ENCODE peak calls at places on chromosome 20, in nine cellular contexts. E is ascending aorta, P is left lung, Z is adrenal gland, W is hepatocyte, L is uterus, D is lower leg skin, V is AG10803, M is IMR-90. T is an unnamed sample.

GRCh38 chr20:58112017-58112781 is 116.3 kb downstream of the ANKRD60 start:
- DNase-seq in E (no peak), V (peak; percentile 93), Z (no peak), M (peak; percentile 36), L (no peak), W (no peak), D (peak; percentile 77), P (no peak), T (peak; percentile 47)

GRCh38 chr20:46215913-46216707 is 92.2 kb downstream of the CDH22 start:
- DNase-seq in Z (peak; percentile 91), W (peak; percentile 76), P (no peak), V (peak; percentile 26), D (no peak), E (no peak), M (peak; percentile 28), L (no peak), T (peak; percentile 18)

GRCh38 chr20:58794510-58795180 is 56.1 kb downstream of the GNAS-AS1 start:
- DNase-seq in M (no peak), V (no peak), E (no peak), P (no peak), D (no peak), L (no peak), Z (no peak), W (no peak), T (no peak)

GRCh38 chr20:57676517-57677322 is 33.1 kb downstream of the PMEPA1 start:
- DNase-seq in P (no peak), V (no peak), W (no peak), D (no peak), Z (no peak), L (no peak), E (no peak), M (no peak), T (no peak)

GRCh38 chr20:58102252-58102651 is 126.2 kb downstream of the ANKRD60 start:
- DNase-seq in V (peak; percentile 87), E (no peak), Z (no peak), W (no peak), L (no peak), D (peak; percentile 23), P (no peak), M (no peak), T (peak; percentile 71)

GRCh38 chr20:2130062-2130591 is 28.5 kb downstream of the STK35 start:
- DNase-seq in P (no peak), W (no peak), M (no peak), Z (no peak), D (no peak), E (no peak), V (no peak), L (no peak), T (no peak)

GRCh38 chr20:39789411-39789810 is 827.3 kb downstream of the DHX35 start:
- DNase-seq in W (no peak), Z (no peak), V (no peak), P (no peak), M (no peak), E (no peak), L (no peak), D (no peak), T (no peak)

GRCh38 chr20:52500150-52500549 is 308.6 kb upstream of the ZFP64 start:
- DNase-seq in D (no peak), P (no peak), M (no peak), E (no peak), W (peak; percentile 31), Z (no peak), L (no peak), V (no peak), T (no peak)

GRCh38 chr20:19769516-19769915 is 11.5 kb downstream of the RIN2 start:
- DNase-seq in W (no peak), V (no peak), D (no peak), L (no peak), P (no peak), M (no peak), E (no peak), Z (no peak), T (no peak)

GRCh38 chr20:2151805-2152727 is 50.4 kb downstream of the STK35 start:
- DNase-seq in P (no peak), M (peak; percentile 64), W (peak; percentile 29), L (peak; percentile 34), Z (no peak), E (no peak), V (peak; percentile 85), D (no peak), T (peak; percentile 36)

GRCh38 chr20:3080939-3081388 is 3.6 kb downstream of the AVP start:
- DNase-seq in E (no peak), Z (peak; percentile 94), P (peak; percentile 81), M (peak; percentile 18), L (no peak), D (no peak), V (peak; percentile 59), W (no peak), T (no peak)

GRCh38 chr20:52768649-52769048 is 203.5 kb upstream of the TSHZ2 start:
- DNase-seq in L (no peak), E (no peak), Z (no peak), V (no peak), P (no peak), M (no peak), W (no peak), D (no peak), T (no peak)

GRCh38 chr20:10263385-10264165 is 44.9 kb downstream of the SNAP25 start:
- DNase-seq in E (no peak), M (peak; percentile 4), W (peak; percentile 8), Z (no peak), L (no peak), P (no peak), V (peak; percentile 23), D (no peak), T (peak; percentile 40)

GRCh38 chr20:15654208-15654649 is 919.0 kb downstream of the KIF16B start:
- DNase-seq in Z (peak; percentile 46), W (peak; percentile 72), P (no peak), V (peak; percentile 49), D (no peak), E (no peak), M (peak; percentile 49), L (no peak), T (peak; percentile 45)

GRCh38 chr20:13546497-13547131 is 92.1 kb downstream of the TASP1 start:
- DNase-seq in V (peak; percentile 66), E (peak; percentile 86), Z (peak; percentile 64), W (peak; percentile 89), L (peak; percentile 71), P (no peak), M (peak; percentile 71), D (peak; percentile 95), T (peak; percentile 77)

GRCh38 chr20:10982692-10983091 is 308.9 kb upstream of the JAG1 start:
- DNase-seq in M (peak; percentile 94), Z (peak; percentile 52), E (peak; percentile 83), V (peak; percentile 93), L (peak; percentile 24), W (peak; percentile 40), D (no peak), P (no peak), T (peak; percentile 86)

GRCh38 chr20:4607287-4607713 is 114.4 kb upstream of the PRND start:
- DNase-seq in P (no peak), Z (peak; percentile 30), M (peak; percentile 70), W (peak; percentile 76), D (no peak), E (peak; percentile 75), V (peak; percentile 73), L (peak; percentile 55), T (peak; percentile 65)

GRCh38 chr20:34581341-34582189 is 23.0 kb downstream of the MAP1LC3A start:
- DNase-seq in W (peak; percentile 49), M (peak; percentile 70), L (no peak), V (peak; percentile 75), D (peak; percentile 66), E (peak; percentile 64), Z (no peak), P (no peak), T (peak; percentile 63)

GRCh38 chr20:33919653-33920052 is 74.1 kb upstream of the RALY start:
- DNase-seq in V (no peak), D (no peak), M (no peak), W (no peak), Z (no peak), L (no peak), E (no peak), P (no peak), T (no peak)

GRCh38 chr20:51648571-51648947 is 106.0 kb upstream of the NFATC2 start:
- DNase-seq in Z (no peak), M (no peak), V (no peak), E (no peak), P (no peak), L (no peak), D (no peak), W (no peak), T (no peak)

GRCh38 chr20:44888226-44889103 is 3.0 kb downstream of the YWHAB start:
- DNase-seq in L (no peak), D (no peak), E (no peak), Z (no peak), M (no peak), V (peak; percentile 35), P (no peak), W (peak; percentile 30), T (no peak)
- TF ChIP-seq CTCF in L (peak; percentile 29), D (no peak), E (no peak), Z (peak; percentile 28), M (peak; percentile 25), V (peak; percentile 54), P (no peak), W (no peak), T (peak; percentile 24)

DNA sequence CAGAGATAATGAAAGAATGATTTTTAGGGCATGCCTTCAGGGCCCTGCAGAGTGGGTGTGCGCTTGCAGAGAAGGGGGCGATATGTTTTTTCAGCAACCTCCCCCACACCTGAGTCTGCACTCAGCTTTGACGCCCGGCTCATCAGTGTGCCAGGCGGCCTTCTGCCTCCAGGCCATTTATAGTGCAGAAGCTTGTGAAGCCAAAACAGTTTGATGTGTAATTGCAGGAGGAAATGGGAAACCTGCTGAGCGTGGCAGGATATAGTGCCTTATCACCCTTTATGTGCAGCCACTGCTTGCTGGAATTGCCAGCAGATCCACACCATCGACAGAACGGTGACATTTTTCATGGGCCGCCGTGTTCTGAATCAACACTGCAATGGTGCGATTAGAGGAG is 178.2 kb downstream of the CDH4 start:
- DNase-seq in D (no peak), Z (no peak), P (no peak), E (no peak), M (no peak), V (no peak), L (no peak), W (no peak), T (no peak)
- H3K4me3 ChIP-seq in D (no peak overlapping the region), Z (no peak overlapping the region), P (no peak overlapping the region), E (no peak overlapping the region), M (no peak overlapping the region), V (no peak overlapping the region), L (no peak overlapping the region), W (no peak overlapping the region), T (no peak overlapping the region)

DNA sequence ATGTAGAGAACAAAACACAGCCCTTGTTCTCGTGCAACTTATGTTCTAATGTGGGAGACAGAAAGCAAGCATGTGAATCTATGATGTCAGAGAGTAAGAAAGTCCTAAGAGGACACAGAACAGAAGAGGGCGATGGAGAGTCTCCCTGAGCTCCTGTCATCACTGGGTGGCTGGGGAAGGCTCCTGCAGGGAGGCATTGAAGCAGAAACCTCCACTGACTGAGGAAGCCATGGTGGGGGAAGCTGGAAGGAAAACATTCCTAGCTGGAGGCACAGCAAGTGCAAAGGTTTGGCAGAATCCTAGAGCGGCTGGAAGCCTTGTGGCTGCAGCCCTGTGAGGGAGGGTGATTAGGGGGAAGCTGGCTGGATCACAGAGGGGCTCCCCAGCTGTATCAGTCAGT is 248.0 kb downstream of the CDH26 start:
- DNase-seq in M (peak; percentile 49), E (no peak), Z (no peak), V (peak; percentile 52), W (peak; percentile 60), L (no peak), D (no peak), P (no peak), T (peak; percentile 55)
- TF ChIP-seq CTCF in M (peak; percentile 59), E (no peak), Z (peak; percentile 7), V (peak; percentile 73), W (peak; percentile 42), L (no peak), D (no peak), P (no peak), T (peak; percentile 58)

GRCh38 chr20:43058077-43058476 is 131.6 kb downstream of the PTPRT start:
- DNase-seq in E (no peak), W (no peak), Z (no peak), P (no peak), L (no peak), D (no peak), M (no peak), V (no peak), T (no peak)
- H3K4me3 ChIP-seq in E (no peak overlapping the region), W (no peak overlapping the region), Z (no peak overlapping the region), P (no peak overlapping the region), L (no peak overlapping the region), D (no peak overlapping the region), M (no peak overlapping the region), V (no peak overlapping the region), T (no peak overlapping the region)

T was measured in astrocyte of the spinal cord.